ENCODE peak calls at places on chromosomes 3 and 15, in four cellular contexts. H is coronary artery, W is tibial nerve, N is suprapubic skin. R is an unnamed sample.

GRCh38 chr15:53307952-53308624 is 451.4 kb downstream of the WDR72 start:
- DNase-seq in H (no peak), W (no peak), N (no peak), R (no peak)

GRCh38 chr15:69524850-69525249 is 72.2 kb downstream of the RPLP1 start:
- DNase-seq in H (no peak), W (no peak), N (peak), R (no peak)

GRCh38 chr15:98731712-98732450 is 83.5 kb downstream of the IGF1R start:
- DNase-seq in H (no peak), W (no peak), N (no peak), R (no peak)

GRCh38 chr3:49265987-49266386 is 11.0 kb downstream of the C3orf62 start:
- DNase-seq in H (no peak), W (no peak), N (no peak), R (no peak)

GRCh38 chr3:177195242-177195940 is 1.9 kb downstream of the TBL1XR1 start:
- DNase-seq in H (no peak), W (no peak), N (no peak), R (no peak)

GRCh38 chr15:60479361-60479684 is 381 bp upstream of the ICE2 start:
- DNase-seq in H (no peak), W (no peak), N (no peak), R (no peak)

GRCh38 chr15:89130194-89130593 is 41.9 kb downstream of the ABHD2 start:
- DNase-seq in H (no peak), W (no peak), N (no peak), R (no peak)

GRCh38 chr3:14602804-14603644 is 48.5 kb upstream of the CCDC174 start:
- DNase-seq in H (no peak), W (no peak), N (no peak), R (no peak)

GRCh38 chr15:48602358-48603122 is 43.0 kb downstream of the FBN1 start:
- DNase-seq in H (no peak), W (no peak), N (no peak), R (no peak)

GRCh38 chr15:38885477-38885952 is 320.9 kb upstream of the RASGRP1 start:
- DNase-seq in H (no peak), W (no peak), N (no peak), R (no peak)

GRCh38 chr3:48119495-48120193 is 68.6 kb downstream of the CDC25A start:
- DNase-seq in H (no peak), W (peak), N (no peak), R (peak)

GRCh38 chr15:74129411-74130088 is 836 bp upstream of the ISLR2 start:
- DNase-seq in H (no peak), W (no peak), N (no peak), R (no peak)

GRCh38 chr3:190013943-190014924 is 106.5 kb downstream of the P3H2 start:
- DNase-seq in H (no peak), W (no peak), N (no peak), R (no peak)

GRCh38 chr3:126064627-126065258 is 19.2 kb downstream of the SLC41A3 start:
- DNase-seq in H (no peak), W (no peak), N (no peak), R (no peak)

GRCh38 chr3:42537350-42537749 is 34.9 kb downstream of the VIPR1 start:
- DNase-seq in H (no peak), W (no peak), N (no peak), R (no peak)

GRCh38 chr3:117681619-117682018 is 972.0 kb downstream of the TUSC7 start:
- DNase-seq in H (no peak), W (no peak), N (no peak), R (no peak)

GRCh38 chr3:156865732-156866131 is 39.6 kb downstream of the LEKR1 start:
- DNase-seq in H (no peak), W (no peak), N (no peak), R (no peak)

GRCh38 chr15:85407421-85408269 is 27.2 kb downstream of the AKAP13 start:
- DNase-seq in H (no peak), W (no peak), N (no peak), R (no peak)

GRCh38 chr3:5016218-5017161 is 37.3 kb downstream of the BHLHE40 start:
- DNase-seq in H (no peak), W (no peak), N (no peak), R (no peak)

GRCh38 chr3:157499342-157499963 is 3.8 kb downstream of the VEPH1 start:
- DNase-seq in H (no peak), W (no peak), N (peak), R (peak)

GRCh38 chr15:62119224-62119925 is 45.7 kb downstream of the C2CD4B start:
- DNase-seq in H (no peak), W (no peak), N (no peak), R (peak)

GRCh38 chr3:45491344-45491743 is 103.0 kb downstream of the LARS2 start:
- DNase-seq in H (no peak), W (no peak), N (no peak), R (no peak)

GRCh38 chr3:58629629-58630028 is 36.9 kb downstream of the FAM3D start:
- DNase-seq in H (no peak), W (no peak), N (no peak), R (no peak)

GRCh38 chr3:179266701-179267211 is 15.8 kb upstream of the KCNMB3 start:
- DNase-seq in H (no peak), W (no peak), N (no peak), R (no peak)

GRCh38 chr3:150299221-150299620 is 108.9 kb upstream of the TSC22D2 start:
- DNase-seq in H (no peak), W (no peak), N (no peak), R (no peak)

GRCh38 chr15:70025413-70026296 is 72.1 kb downstream of the TLE3 start:
- DNase-seq in H (no peak), W (no peak), N (no peak), R (no peak)

GRCh38 chr3:149965278-149965677 is 5.4 kb downstream of the PFN2 start:
- DNase-seq in H (no peak), W (no peak), N (no peak), R (no peak)

GRCh38 chr3:156920399-156920798 is 94.2 kb downstream of the LEKR1 start:
- DNase-seq in H (no peak), W (no peak), N (no peak), R (no peak)

GRCh38 chr3:42731476-42732195 is 29.0 kb upstream of the HHATL start:
- DNase-seq in H (peak), W (no peak), N (peak), R (no peak)

DNA sequence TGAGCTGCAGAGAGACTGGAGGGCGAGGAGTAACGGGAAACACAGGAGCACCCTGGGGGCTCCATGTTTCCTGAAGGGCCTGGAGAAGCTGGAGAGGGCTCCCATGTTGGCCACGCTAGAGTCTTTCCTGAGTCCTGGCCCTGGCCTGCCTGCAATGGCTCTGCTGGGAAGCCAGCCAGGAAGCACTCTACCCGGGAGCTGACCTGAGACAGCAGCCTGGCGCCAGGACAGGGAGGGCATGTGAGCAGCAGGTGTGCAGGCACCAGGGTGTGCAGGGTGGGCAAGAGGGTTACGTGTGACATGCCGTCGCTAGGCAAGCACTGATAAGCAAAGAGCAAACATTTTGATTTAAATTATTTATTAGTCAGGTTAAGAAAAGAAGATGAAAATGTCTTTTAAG is 301.4 kb downstream of the OCA2 start:
- DNase-seq in H (no peak), W (no peak), N (no peak), R (peak)
- H3K4me3 ChIP-seq in H (no peak), W (no peak), N (no peak), R (no peak)

DNA sequence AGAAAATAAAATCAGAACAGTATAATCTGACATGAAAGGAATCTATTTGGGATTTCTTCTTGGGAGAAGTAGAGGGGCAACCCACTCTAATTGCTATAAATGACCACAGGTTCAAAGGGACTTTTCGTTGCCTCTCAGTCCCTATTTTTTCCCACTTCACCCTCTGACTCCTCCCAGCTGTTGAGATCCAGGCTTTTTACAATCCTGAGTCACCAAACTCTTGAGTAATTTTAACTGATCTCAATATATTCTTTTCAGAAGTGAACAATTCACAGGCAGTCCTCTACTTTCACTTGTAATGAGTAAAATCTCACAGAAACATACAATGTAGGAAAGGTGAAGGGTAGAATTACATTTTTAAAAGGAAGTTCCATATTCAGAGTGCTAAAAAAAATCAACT is 44.6 kb downstream of the EIF4E3 start:
- DNase-seq in H (no peak), W (no peak), N (no peak), R (no peak)
- H3K27ac ChIP-seq in H (peak), W (peak), N (peak), R (no peak)

DNA sequence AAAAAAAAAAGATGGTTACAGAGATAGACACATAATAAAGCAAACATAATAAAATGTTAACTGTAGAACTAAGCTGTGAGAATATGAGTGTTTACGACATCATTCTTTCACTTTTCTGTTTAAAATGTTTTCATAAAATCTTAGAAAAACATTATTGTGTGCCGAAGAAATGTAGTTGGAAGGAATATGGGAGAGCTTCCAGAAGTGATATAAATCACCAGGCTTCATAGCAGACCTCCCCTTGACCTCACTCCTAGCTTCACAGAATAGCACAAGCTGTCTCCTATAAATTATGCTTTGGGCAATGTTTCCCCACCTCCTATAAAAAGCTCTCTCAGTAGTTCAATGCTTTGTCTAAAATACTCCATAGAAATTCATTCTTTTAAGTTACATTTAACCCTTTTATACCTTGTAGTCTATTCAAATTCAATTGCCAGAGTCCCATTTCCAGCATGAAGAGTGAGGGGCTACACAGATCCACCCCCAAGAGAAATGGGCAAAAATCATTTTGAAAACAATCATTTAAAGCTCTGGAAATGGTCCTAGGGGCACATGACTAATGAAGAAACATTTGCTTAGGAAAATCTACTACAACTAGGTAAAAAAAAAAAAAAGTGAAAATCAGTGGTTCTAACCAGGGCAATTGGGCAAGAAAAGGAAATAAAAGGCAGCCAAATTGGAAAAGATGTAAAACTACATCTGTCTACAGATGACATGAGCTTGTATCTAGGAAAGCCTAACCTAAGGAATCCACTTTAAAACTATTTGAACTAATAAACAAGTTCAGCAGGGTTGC is 9.6 kb downstream of the IMPG2 start:
- DNase-seq in H (no peak), W (no peak), N (no peak), R (no peak)
- H3K4me3 ChIP-seq in H (no peak), W (no peak), N (no peak), R (no peak)

DNA sequence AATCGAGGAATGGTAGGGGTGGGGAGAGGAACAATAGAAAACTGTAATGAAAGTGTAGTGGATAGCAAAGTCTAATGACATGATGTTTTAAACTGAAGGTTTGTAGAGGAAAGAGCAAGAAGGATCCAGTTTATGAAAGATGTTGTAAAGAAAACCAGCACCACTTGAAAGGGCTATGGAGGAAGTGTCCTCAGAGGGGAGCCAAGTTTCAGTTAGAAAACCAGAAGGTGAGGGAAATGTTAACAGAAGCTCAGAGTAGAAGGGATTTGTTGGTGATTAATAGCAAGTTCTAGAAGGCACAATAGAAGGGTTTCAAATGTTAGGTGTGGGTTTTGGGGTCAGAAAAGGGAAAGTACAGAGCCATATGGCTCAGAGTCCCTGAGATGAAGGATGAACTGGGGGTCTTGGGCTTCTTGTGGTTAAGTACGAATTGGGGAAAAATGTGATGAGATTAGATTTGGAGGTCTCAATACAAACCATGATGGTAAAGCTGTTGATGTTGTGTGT is 33.8 kb upstream of the LRRC58 start:
- DNase-seq in H (no peak), W (no peak), N (no peak), R (no peak)
- H3K27ac ChIP-seq in H (no peak), W (no peak), N (no peak), R (no peak)

GRCh38 chr3:192408721-192409151 is 318.6 kb downstream of the FGF12 start:
- DNase-seq in H (no peak), W (no peak), N (no peak), R (no peak)
- H3K4me3 ChIP-seq in H (peak), W (peak), N (peak), R (no peak)